ENCODE peak calls at places on chromosomes 4 and X, in six cellular contexts. S, U, N, D, F and P are unnamed samples. For H3K36me3, the result is how much of the 10 kb centered on the place peaks cover.

GRCh38 chrX:40192196-40192595 is 94.4 kb upstream of the BCOR start:
- DNase-seq in U (no peak), N (no peak), D (no peak), F (no peak), S (no peak), P (no peak)

GRCh38 chr4:7852568-7853185 is 87.0 kb downstream of the AFAP1 start:
- DNase-seq in F (no peak), U (no peak), D (no peak), N (no peak), S (peak), P (no peak)

GRCh38 chr4:138003248-138003647 is 238.9 kb downstream of the SLC7A11 start:
- DNase-seq in U (no peak), N (no peak), F (peak), S (no peak), D (no peak), P (no peak)

GRCh38 chrX:116239944-116240391 is 69.4 kb downstream of the AGTR2 start:
- DNase-seq in U (no peak), S (no peak), N (no peak), D (no peak), F (no peak), P (no peak)

GRCh38 chr4:71635094-71635493 is 148.8 kb downstream of the GC start:
- DNase-seq in N (no peak), U (no peak), D (no peak), F (no peak), S (no peak), P (no peak)

GRCh38 chr4:125357675-125358074 is 42.9 kb downstream of the FAT4 start:
- DNase-seq in U (peak), N (no peak), S (no peak), D (no peak), F (no peak), P (no peak)

GRCh38 chr4:167233523-167234387 is 539 bp downstream of the SPOCK3 start:
- DNase-seq in D (no peak), F (no peak), S (no peak), N (no peak), U (no peak), P (no peak)

GRCh38 chrX:13064599-13065143 is 20.3 kb upstream of the FAM9C start:
- DNase-seq in U (no peak), N (peak), F (peak), D (no peak), S (no peak), P (no peak)

GRCh38 chr4:177005801-177006230 is 213.1 kb upstream of the VEGFC start:
- DNase-seq in U (no peak), F (peak), D (no peak), S (no peak), N (no peak), P (no peak)

GRCh38 chr4:188934320-188934975 is 795.2 kb downstream of the TRIML1 start:
- DNase-seq in N (no peak), S (no peak), F (peak), D (no peak), U (no peak), P (no peak)

GRCh38 chr4:57044996-57045395 is 65.2 kb downstream of the IGFBP7 start:
- DNase-seq in F (peak), D (no peak), N (no peak), S (no peak), U (no peak), P (no peak)

GRCh38 chr4:159049780-159050375 is 53.0 kb upstream of the RAPGEF2 start:
- DNase-seq in D (no peak), N (no peak), F (no peak), U (no peak), S (no peak), P (no peak)

GRCh38 chr4:80201326-80202151 is 4.2 kb downstream of the PRDM8 start:
- DNase-seq in N (peak), S (peak), F (peak), D (peak), U (no peak), P (no peak)

GRCh38 chrX:121333942-121334341 is 286.5 kb downstream of the GLUD2 start:
- DNase-seq in S (no peak), N (no peak), D (no peak), F (no peak), U (no peak), P (no peak)

GRCh38 chrX:129741880-129742758 is 3.3 kb downstream of the XPNPEP2 start:
- DNase-seq in N (no peak), F (no peak), S (no peak), D (no peak), U (no peak), P (no peak)

GRCh38 chrX:3440981-3441380 is 94.5 kb upstream of the MXRA5 start:
- DNase-seq in U (no peak), S (no peak), D (no peak), F (no peak), N (no peak), P (no peak)

DNA sequence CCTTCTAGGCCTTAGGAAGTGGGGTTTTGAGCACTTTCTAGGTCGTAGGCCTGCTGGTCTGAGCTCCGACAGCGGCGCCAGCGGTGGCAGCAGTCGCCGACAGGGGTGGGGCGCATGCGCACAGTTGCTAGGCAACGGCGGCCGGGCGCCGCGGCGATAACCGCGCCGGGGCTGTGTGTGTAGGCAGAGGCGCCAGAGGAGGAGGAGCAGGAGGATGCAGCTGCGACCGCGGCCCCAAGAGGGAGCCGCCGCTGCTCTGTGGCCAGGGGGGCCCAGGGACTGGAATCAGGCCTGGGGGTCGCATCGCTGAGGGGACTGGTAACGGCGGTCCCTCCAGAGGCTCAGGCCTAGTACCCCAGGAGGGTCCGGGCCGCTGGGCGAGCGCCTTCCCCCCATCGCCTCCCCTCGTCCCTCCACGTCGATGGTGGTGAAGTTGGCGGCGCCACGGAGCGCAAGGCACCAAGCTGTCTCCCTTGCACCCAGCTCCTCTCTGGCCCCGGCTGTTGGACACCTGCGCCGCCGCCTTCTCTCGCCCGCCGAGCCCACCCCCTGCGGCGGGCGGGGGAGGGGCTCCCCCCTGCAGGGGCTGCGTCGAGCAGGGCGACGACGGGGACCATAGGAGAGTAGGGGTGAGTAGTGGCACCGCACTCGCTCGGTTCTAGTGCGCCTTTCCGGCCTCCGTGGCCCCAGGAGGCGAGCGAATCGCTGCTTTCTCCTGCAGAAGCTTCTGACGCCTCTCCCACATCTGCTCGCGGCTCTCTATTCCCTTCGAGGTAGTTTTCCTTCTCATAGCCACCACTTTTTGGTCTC is 58.6 kb upstream of the ZC4H2 start:
- DNase-seq in U (peak), D (peak), N (peak), F (peak), S (peak), P (peak)
- TF ChIP-seq POLR2A in U (peak), D (no peak), N (peak), F (no peak), S (peak), P (peak)

GRCh38 chr4:108110450-108110849 is 58.3 kb downstream of the LEF1 start:
- DNase-seq in S (no peak), U (no peak), N (no peak), D (no peak), F (no peak), P (no peak)

GRCh38 chr4:108115168-108115526 is 53.6 kb downstream of the LEF1 start:
- DNase-seq in D (no peak), N (no peak), U (no peak), S (no peak), F (no peak), P (no peak)

GRCh38 chr4:108111781-108112180 is 57.0 kb downstream of the LEF1 start:
- DNase-seq in N (no peak), F (no peak), S (no peak), D (no peak), U (no peak), P (no peak)

GRCh38 chr4:108114503-108114902 is 54.2 kb downstream of the LEF1 start:
- DNase-seq in F (no peak), U (no peak), D (no peak), N (no peak), S (no peak), P (no peak)

GRCh38 chr4:108113229-108113628 is 55.5 kb downstream of the LEF1 start:
- DNase-seq in S (no peak), D (no peak), F (no peak), U (no peak), N (no peak), P (no peak)
- H3K36me3 ChIP-seq in S (under half), D (under half), F (under half), U (under half), N (under half), P (under half)

DNA sequence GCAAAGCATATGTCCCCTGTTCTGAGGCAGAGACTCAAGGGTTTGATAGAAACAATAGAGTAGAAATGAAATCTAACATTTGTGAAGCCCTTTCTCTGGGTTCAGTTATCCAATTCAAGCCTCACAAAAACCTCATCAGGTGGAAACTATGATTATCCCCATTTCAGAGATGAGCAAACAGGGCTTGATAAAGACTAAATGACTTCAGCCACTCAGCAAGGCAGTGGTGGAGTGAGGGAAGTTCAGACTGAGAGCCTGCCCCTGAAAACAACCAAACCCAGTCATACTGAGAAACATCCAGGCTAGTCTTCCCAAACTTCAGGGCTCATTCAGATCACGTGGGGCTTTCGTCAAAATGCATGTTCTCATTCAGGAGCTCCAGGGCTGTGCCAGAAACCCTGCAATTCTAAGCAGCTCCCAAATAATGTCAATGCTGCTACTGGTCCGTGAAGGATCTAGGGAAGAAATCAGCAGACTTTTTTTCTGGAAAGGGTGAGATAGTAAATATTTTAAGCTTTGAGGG is 109.6 kb upstream of the KIT start:
- DNase-seq in D (no peak), F (no peak), S (no peak), N (no peak), U (no peak), P (no peak)
- TF ChIP-seq POLR2A in D (no peak), F (no peak), S (no peak), N (no peak), U (no peak), P (no peak)

GRCh38 chr4:83431200-83431599 is 24.4 kb downstream of the HELQ start:
- DNase-seq in D (no peak), N (no peak), U (no peak), F (no peak), S (no peak), P (no peak)
- H3K36me3 ChIP-seq in D (under half), N (under half), U (under half), F (under half), S (under half), P (under half)

DNA sequence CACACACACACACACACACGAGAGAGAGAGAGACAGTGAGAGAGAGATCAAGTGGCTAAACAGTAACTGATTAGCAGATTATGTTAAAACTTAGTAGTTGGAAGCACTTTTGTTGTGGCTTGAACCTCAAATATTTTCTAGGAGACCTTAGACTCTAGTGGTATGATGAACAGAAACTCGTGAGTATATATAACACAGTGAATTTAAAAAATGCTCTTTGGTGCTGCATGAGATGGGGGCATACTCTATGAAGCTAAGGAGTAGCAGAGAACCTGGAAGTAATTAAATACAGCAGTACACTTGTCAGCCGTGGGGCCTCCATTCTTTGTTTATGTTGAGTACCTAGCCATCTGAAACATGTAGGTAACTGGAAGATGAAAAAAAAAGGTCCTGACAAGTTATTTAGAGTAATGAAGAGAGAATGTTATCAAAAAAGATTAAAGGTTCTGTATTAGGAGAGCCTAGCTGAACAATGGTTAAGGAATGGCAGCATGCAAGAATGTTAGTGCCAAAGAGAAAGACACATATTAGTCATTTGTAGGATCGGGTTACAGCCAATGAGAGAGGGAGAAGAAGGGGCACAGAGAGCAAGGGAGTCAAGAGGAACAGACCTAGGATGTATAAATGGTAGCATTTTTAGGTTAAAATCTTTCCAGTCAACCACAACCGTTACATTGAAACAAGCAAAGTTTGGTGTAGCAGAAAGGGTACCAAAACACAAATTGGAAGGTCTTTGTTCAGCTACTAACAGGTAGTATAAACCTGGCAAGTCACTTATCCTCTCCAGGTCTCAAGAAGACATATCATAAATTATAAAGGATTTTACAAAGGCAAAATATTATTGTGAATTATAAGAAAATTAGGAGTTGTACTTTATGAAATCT is 316.7 kb upstream of the DIPK2B start:
- DNase-seq in F (peak), N (no peak), S (no peak), D (no peak), U (no peak), P (no peak)
- TF ChIP-seq POLR2A in F (no peak), N (no peak), S (no peak), D (no peak), U (no peak), P (no peak)

DNA sequence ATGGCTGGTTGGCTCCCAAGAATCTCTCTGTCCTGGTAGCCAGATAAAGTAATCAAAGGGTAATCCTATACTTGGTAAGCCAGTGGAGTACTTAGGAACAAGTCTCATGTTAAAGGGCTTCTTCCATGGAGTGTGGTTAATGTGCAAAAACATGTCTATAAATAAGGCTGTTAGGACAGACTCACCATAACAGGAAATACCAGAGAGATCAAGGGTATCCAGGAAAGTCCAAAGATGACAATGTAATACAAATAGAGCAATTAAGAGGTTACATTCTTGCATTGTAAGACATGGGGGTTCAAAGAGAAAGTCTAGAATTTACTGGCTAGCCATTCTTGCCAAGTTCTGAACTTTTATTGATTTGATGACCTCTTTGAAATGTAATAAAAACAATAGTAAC is 61.9 kb upstream of the ZCCHC13 start:
- DNase-seq in D (no peak), N (no peak), F (peak), U (no peak), S (no peak), P (no peak)
- H3K36me3 ChIP-seq in D (under half), N (under half), F (under half), U (under half), S (under half), P (under half)

GRCh38 chr4:114296126-114296525 is 302.5 kb upstream of the UGT8 start:
- DNase-seq in F (no peak), S (no peak), U (no peak), N (no peak), D (no peak), P (no peak)
- TF ChIP-seq POLR2A in F (no peak), S (no peak), U (no peak), N (no peak), D (no peak), P (no peak)

DNA sequence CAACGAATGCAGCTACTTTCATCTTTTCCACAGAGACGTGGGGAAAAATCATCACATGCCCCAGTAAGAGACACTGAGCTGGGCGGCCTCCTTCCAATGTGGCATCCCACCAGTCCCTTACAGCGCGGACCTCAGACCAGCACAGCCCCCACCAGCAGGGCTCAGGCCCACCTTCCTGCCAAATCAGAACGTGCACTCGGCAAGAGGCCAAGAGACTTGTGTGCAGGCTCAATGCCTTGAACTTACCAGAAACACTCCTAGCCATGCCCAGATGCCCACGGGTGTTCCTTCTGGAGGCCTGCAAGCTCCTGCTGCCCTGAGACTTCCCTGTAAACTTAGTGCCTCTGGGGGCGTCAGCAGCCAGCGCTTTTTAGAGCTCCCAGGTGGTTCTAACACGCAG is 31.2 kb downstream of the WDR1 start:
- DNase-seq in U (no peak), D (peak), N (peak), F (no peak), S (no peak), P (peak)
- H3K36me3 ChIP-seq in U (half or more), D (under half), N (under half), F (half or more), S (under half), P (under half)